ENCODE peak calls at places on chromosomes 5 and 9, in ten cellular contexts. D is spleen, C is choroid plexus epithelial cell, Y is neural progenitor cell, M is sigmoid colon, N is gastrocnemius medialis, Q is GM23338, F is SK-N-SH, H is kidney, S is tibial artery. K is an unnamed sample.

GRCh38 chr9:35689601-35690446 is at the start of gene TPM2:
- DNase-seq in F (peak), S (peak), Y (peak), H (peak), D (no peak), Q (peak), C (peak), N (peak), M (peak), K (peak)

GRCh38 chr9:114396558-114397218 is 8.9 kb upstream of the AKNA start:
- DNase-seq in D (no peak), F (no peak), M (peak), Y (peak), N (no peak), Q (peak), H (no peak), C (peak), S (no peak), K (no peak)

GRCh38 chr9:124222918-124223720 is 34.6 kb upstream of the NEK6 start:
- DNase-seq in Y (no peak), H (no peak), F (no peak), D (peak), Q (no peak), S (peak), N (peak), M (peak), C (peak), K (peak)

GRCh38 chr9:78671785-78672184 is 374.9 kb downstream of the PSAT1 start:
- DNase-seq in H (no peak), C (no peak), M (no peak), F (no peak), Q (no peak), S (no peak), Y (no peak), N (no peak), D (no peak), K (no peak)

GRCh38 chr5:38447786-38448185 is 108.7 kb downstream of the LIFR start:
- DNase-seq in N (peak), F (no peak), M (no peak), D (no peak), C (no peak), S (no peak), Q (no peak), H (no peak), Y (no peak), K (no peak)

GRCh38 chr9:115717298-115717697 is 436.3 kb upstream of the PAPPA start:
- DNase-seq in F (no peak), D (no peak), H (no peak), S (no peak), Q (no peak), M (no peak), C (peak), Y (no peak), N (no peak), K (peak)

GRCh38 chr5:167232675-167233074 is 1058.8 kb upstream of the WWC1 start:
- DNase-seq in S (no peak), Y (no peak), H (no peak), D (no peak), M (no peak), Q (no peak), C (peak), N (no peak), F (no peak), K (no peak)

GRCh38 chr5:16805478-16805877 is 130.6 kb downstream of the MYO10 start:
- DNase-seq in F (no peak), M (no peak), Q (no peak), Y (no peak), S (no peak), C (no peak), H (no peak), N (no peak), D (no peak), K (no peak)

GRCh38 chr9:8224381-8224791 is 424.8 kb upstream of the DMAC1 start:
- DNase-seq in H (no peak), Q (no peak), C (no peak), S (no peak), N (no peak), M (no peak), D (no peak), Y (no peak), F (no peak), K (no peak)

GRCh38 chr5:114116981-114117380 is 244.9 kb upstream of the KCNN2 start:
- DNase-seq in M (no peak), D (no peak), Q (no peak), Y (no peak), F (no peak), H (no peak), C (no peak), N (no peak), S (no peak), K (peak)

GRCh38 chr9:71854811-71855210 is 56.2 kb downstream of the ABHD17B start:
- DNase-seq in S (no peak), Y (no peak), M (no peak), F (no peak), Q (no peak), C (no peak), D (no peak), H (no peak), N (no peak), K (peak)

GRCh38 chr5:179318193-179318955 is 26.9 kb downstream of the ADAMTS2 start:
- DNase-seq in D (peak), F (no peak), Y (peak), S (peak), C (no peak), H (peak), Q (no peak), N (peak), M (peak), K (no peak)

GRCh38 chr5:173963867-173964429 is 25.0 kb upstream of the C5orf47 start:
- DNase-seq in D (no peak), C (no peak), S (no peak), H (no peak), Y (peak), Q (peak), M (no peak), F (peak), N (no peak), K (peak)

GRCh38 chr5:59764361-59764760 is 129.2 kb downstream of the PDE4D start:
- DNase-seq in D (no peak), Y (no peak), S (no peak), M (no peak), Q (no peak), F (no peak), H (no peak), C (no peak), N (no peak), K (no peak)

GRCh38 chr5:10663531-10664183 is 97.4 kb downstream of the DAP start:
- DNase-seq in H (no peak), M (peak), N (no peak), Q (peak), S (no peak), D (no peak), Y (peak), C (peak), F (peak), K (no peak)

GRCh38 chr9:93205045-93205768 is 21.3 kb downstream of the WNK2 start:
- DNase-seq in D (peak), S (peak), N (peak), F (peak), C (peak), M (peak), Y (peak), Q (no peak), H (peak), K (no peak)

GRCh38 chr9:91836515-91836914 is 113.5 kb downstream of the ROR2 start:
- DNase-seq in M (peak), C (no peak), N (no peak), D (peak), Q (no peak), H (no peak), F (no peak), Y (no peak), S (peak), K (no peak)

GRCh38 chr9:18357321-18357720 is 116.6 kb upstream of the ADAMTSL1 start:
- DNase-seq in D (no peak), S (no peak), H (no peak), N (no peak), C (peak), Q (no peak), Y (no peak), M (no peak), F (no peak), K (no peak)

GRCh38 chr9:134306583-134307222 is 19.6 kb upstream of the RXRA start:
- DNase-seq in H (peak), Q (no peak), C (no peak), N (no peak), S (peak), F (no peak), D (peak), M (peak), Y (no peak), K (no peak)

GRCh38 chr9:127083598-127083997 is 38.8 kb downstream of the ANGPTL2 start:
- DNase-seq in S (no peak), M (peak), Q (no peak), F (no peak), D (no peak), N (no peak), C (peak), Y (no peak), H (no peak), K (no peak)

GRCh38 chr5:149938272-149938671 is 6.3 kb downstream of the PDE6A start:
- DNase-seq in D (no peak), F (no peak), Q (no peak), M (no peak), S (no peak), C (peak), H (peak), N (peak), Y (no peak), K (peak)

GRCh38 chr5:138330813-138331448 is 673 bp downstream of the CDC25C start:
- DNase-seq in F (no peak), H (no peak), S (no peak), D (no peak), Y (no peak), M (no peak), Q (peak), N (no peak), C (no peak), K (peak)
- H3K4me3 ChIP-seq in F (peak), H (peak), S (peak), D (peak), Y (peak), M (peak), Q (peak), N (peak), C (peak), K (peak)

GRCh38 chr5:153425914-153426313 is 64.6 kb upstream of the GRIA1 start:
- DNase-seq in N (no peak), H (no peak), Y (no peak), Q (peak), M (no peak), F (no peak), S (no peak), D (no peak), C (no peak), K (peak)
- TF ChIP-seq CTCF in N (no peak), H (no peak), Y (peak), Q (peak), M (no peak), F (peak), S (no peak), D (no peak), C (no peak), K (peak)

GRCh38 chr9:16179566-16179965 is 626.7 kb downstream of the CCDC171 start:
- DNase-seq in F (no peak), C (no peak), S (no peak), M (no peak), Q (no peak), N (no peak), Y (no peak), D (no peak), H (no peak), K (no peak)
- H3K4me3 ChIP-seq in F (no peak), C (no peak), S (no peak), M (no peak), Q (no peak), N (no peak), Y (no peak), D (no peak), H (no peak), K (no peak)

GRCh38 chr5:142441638-142442037 is 116.8 kb upstream of the SPRY4 start:
- DNase-seq in H (no peak), Y (no peak), M (peak), D (no peak), Q (no peak), F (no peak), C (peak), N (peak), S (no peak), K (peak)
- TF ChIP-seq CTCF in H (peak), Y (no peak), M (no peak), D (no peak), Q (peak), F (no peak), C (peak), N (no peak), S (no peak), K (no peak)

GRCh38 chr5:53426517-53426839 is 54.0 kb upstream of the FST start:
- DNase-seq in N (no peak), F (no peak), Y (no peak), C (no peak), D (no peak), Q (no peak), H (no peak), S (no peak), M (no peak), K (no peak)
- H3K4me3 ChIP-seq in N (no peak), F (no peak), Y (no peak), C (no peak), D (no peak), Q (no peak), H (no peak), S (no peak), M (no peak), K (no peak)

DNA sequence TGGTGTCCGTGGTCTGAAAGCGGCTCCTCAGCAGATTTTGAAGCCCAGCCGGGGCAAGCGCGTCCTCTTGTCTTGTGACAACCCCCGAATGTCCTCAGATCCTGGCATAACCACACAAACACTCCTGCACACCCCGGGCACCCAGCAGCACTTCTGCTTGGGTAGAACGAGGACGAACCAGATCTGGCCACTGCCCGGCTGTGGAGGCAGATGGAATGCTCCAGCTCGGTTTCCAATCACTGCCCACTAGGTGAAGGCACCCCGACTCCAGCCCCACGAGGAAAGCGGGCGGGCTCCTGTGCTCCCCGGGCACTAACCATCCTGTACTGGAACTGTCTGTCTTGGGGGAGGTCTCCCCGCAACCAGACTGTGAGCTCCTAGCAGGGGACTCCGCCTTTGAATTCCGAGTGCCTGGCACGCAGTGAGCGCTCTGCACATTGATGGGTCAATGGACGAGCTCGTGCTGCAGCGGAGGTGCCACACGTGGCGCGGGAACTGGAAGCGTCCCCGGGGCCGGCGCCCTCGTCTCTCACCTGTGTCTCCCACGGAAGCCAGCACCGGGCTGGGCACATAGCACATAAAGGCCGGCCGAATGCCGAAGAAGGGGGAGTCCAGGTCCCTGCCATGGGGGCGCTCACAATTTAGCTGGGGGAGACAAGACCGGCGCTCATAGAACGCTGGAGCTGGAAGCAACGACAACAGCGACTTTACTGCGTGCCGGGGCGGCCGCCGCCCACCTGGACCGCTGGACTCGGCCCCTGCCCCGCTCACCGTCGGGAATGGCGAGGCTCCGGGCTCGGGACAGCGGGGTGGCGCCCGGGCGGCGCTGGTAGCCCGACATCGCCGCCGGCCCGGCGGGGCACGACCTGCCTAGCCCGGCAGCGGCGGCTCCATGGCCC is 608 bp downstream of the ENTR1 start:
- DNase-seq in N (peak), Y (peak), F (peak), C (peak), M (no peak), H (no peak), D (peak), Q (peak), S (no peak), K (peak)
- TF ChIP-seq CTCF in N (no peak), Y (no peak), F (no peak), C (no peak), M (no peak), H (no peak), D (no peak), Q (no peak), S (no peak), K (no peak)

GRCh38 chr9:82183181-82183860 is 194.7 kb downstream of the SPATA31D1 start:
- DNase-seq in Y (no peak), H (no peak), S (no peak), N (no peak), M (no peak), Q (no peak), F (no peak), D (no peak), C (peak), K (no peak)

GRCh38 chr9:82184524-82184923 is 196.0 kb downstream of the SPATA31D1 start:
- DNase-seq in F (no peak), M (no peak), Q (no peak), H (no peak), Y (no peak), C (no peak), D (no peak), S (no peak), N (no peak), K (no peak)

DNA sequence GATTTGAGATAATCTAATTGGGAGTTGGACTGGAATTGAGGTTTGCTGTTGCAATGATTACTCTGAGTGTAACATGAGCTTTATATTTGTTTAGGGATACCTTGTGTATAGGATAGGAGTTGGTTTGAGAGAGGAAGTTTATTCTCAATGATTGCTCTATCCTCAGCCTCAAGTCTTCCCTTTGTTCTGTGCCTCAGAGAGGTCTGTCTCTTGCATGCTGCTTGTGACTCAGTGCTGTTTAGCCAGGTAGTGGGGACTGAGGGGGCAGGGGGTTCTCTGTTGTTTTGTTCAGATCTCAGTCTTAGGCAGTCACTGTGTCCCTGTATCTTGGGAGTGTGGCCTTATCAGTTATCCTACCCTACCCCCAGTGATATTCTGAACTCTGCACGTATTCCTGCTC is 192.1 kb downstream of the SPATA31D1 start:
- DNase-seq in Q (no peak), F (no peak), Y (no peak), M (no peak), D (no peak), S (no peak), H (no peak), N (no peak), C (no peak), K (no peak)
- H3K4me3 ChIP-seq in Q (no peak), F (no peak), Y (no peak), M (no peak), D (no peak), S (no peak), H (no peak), N (no peak), C (no peak), K (no peak)

GRCh38 chr5:146446861-146447733 is at the start of gene TCERG1:
- DNase-seq in S (peak), Q (peak), H (peak), Y (peak), D (peak), C (peak), N (peak), F (peak), M (peak), K (peak)
- TF ChIP-seq CTCF in S (peak), Q (peak), H (peak), Y (peak), D (peak), C (peak), N (peak), F (peak), M (peak), K (peak)